ENCODE peak calls at places on chromosomes 4 and X, in four cellular contexts. One of them, this sample, is unnamed.

GRCh38 chr4:6974138-6974848 is 64.7 kb downstream of the TBC1D14 start:
- DNase-seq in H7: peak; percentile 88
- DNase-seq in ecto neural progenitor cell: peak; percentile 83
- DNase-seq in fibroblast of the aortic adventitia: peak; percentile 92
- DNase-seq in this sample: peak; percentile 93

GRCh38 chrX:39729834-39730670 is 367.7 kb downstream of the BCOR start:
- DNase-seq in ecto neural progenitor cell: peak; percentile 81
- DNase-seq in fibroblast of the aortic adventitia: no peak
- DNase-seq in H7: peak; percentile 86
- DNase-seq in this sample: no peak

GRCh38 chr4:179095585-179096228 is 1653.5 kb upstream of the AGA start:
- DNase-seq in H7: peak; percentile 4
- DNase-seq in fibroblast of the aortic adventitia: no peak
- DNase-seq in ecto neural progenitor cell: peak; percentile 49
- DNase-seq in this sample: peak; percentile 61

GRCh38 chr4:32789026-32789608 is 2068.9 kb downstream of the PCDH7 start:
- DNase-seq in H7: no peak
- DNase-seq in fibroblast of the aortic adventitia: peak; percentile 62
- DNase-seq in ecto neural progenitor cell: no peak
- DNase-seq in this sample: peak; percentile 72

GRCh38 chr4:3342182-3342854 is 49.5 kb downstream of the RGS12 start:
- DNase-seq in H7: no peak
- DNase-seq in fibroblast of the aortic adventitia: peak; percentile 72
- DNase-seq in ecto neural progenitor cell: no peak
- DNase-seq in this sample: no peak

GRCh38 chrX:25144043-25144940 is 128.5 kb upstream of the ARX start:
- DNase-seq in fibroblast of the aortic adventitia: peak; percentile 72
- DNase-seq in H7: peak; percentile 39
- DNase-seq in ecto neural progenitor cell: peak; percentile 76
- DNase-seq in this sample: peak; percentile 32

GRCh38 chr4:126386512-126386911 is 1071.8 kb downstream of the FAT4 start:
- DNase-seq in fibroblast of the aortic adventitia: no peak
- DNase-seq in ecto neural progenitor cell: no peak
- DNase-seq in H7: no peak
- DNase-seq in this sample: no peak

GRCh38 chrX:41895826-41896225 is 27.5 kb downstream of the CASK start:
- DNase-seq in fibroblast of the aortic adventitia: no peak
- DNase-seq in H7: no peak
- DNase-seq in ecto neural progenitor cell: no peak
- DNase-seq in this sample: no peak

GRCh38 chrX:124216396-124217124 is 115.9 kb upstream of the TEX13D start:
- DNase-seq in fibroblast of the aortic adventitia: no peak
- DNase-seq in H7: peak; percentile 31
- DNase-seq in ecto neural progenitor cell: peak; percentile 54
- DNase-seq in this sample: peak; percentile 65